ENCODE peak calls at places on chromosomes 11 and 22, in six cellular contexts. C is K562, M is GM12878, G is upper lobe of left lung, Z is Panc1, S is HepG2. J is an unnamed sample. For H3K4me1, the result is how much of the 10 kb centered on the place peaks cover.

GRCh38 chr11:1762537-1763302 is 1.0 kb downstream of the CTSD start:
- ATAC-seq in S (peak), C (peak), M (peak), G (no peak), Z (peak), J (peak)

GRCh38 chr11:65811764-65812475 is 21.8 kb upstream of the SNX32 start:
- ATAC-seq in Z (peak), C (peak), M (peak), S (peak), G (peak), J (no peak)

GRCh38 chr11:17171342-17171741 is 36.4 kb downstream of the PIK3C2A start:
- ATAC-seq in C (no peak), G (peak), S (no peak), Z (no peak), M (no peak), J (peak)

GRCh38 chr11:103903005-103903404 is 133.4 kb upstream of the DDI1 start:
- ATAC-seq in G (no peak), Z (no peak), C (no peak), S (no peak), M (no peak), J (no peak)

GRCh38 chr22:43173976-43174720 is 12.8 kb downstream of the TTLL12 start:
- ATAC-seq in Z (no peak), S (no peak), G (no peak), C (no peak), M (no peak), J (no peak)

GRCh38 chr11:46293616-46294015 is 16.2 kb downstream of the CREB3L1 start:
- ATAC-seq in Z (peak), M (no peak), G (peak), S (no peak), C (no peak), J (no peak)

GRCh38 chr11:22927793-22928192 is 67.5 kb upstream of the CCDC179 start:
- ATAC-seq in M (no peak), C (no peak), S (no peak), Z (no peak), G (no peak), J (no peak)

GRCh38 chr22:40247976-40248375 is 70.3 kb downstream of the TNRC6B start:
- ATAC-seq in Z (no peak), G (no peak), C (no peak), M (no peak), S (no peak), J (no peak)

GRCh38 chr22:31327786-31328544 is 18.2 kb downstream of the PATZ1 start:
- ATAC-seq in S (no peak), G (peak), C (no peak), Z (no peak), M (no peak), J (peak)

GRCh38 chr22:39457546-39458442 is 982 bp downstream of the MGAT3 start:
- ATAC-seq in Z (no peak), M (peak), S (no peak), G (no peak), C (peak), J (peak)

GRCh38 chr11:47099918-47100315 is 76.8 kb downstream of the ARFGAP2 start:
- ATAC-seq in C (no peak), Z (no peak), G (no peak), M (no peak), S (no peak), J (no peak)

DNA sequence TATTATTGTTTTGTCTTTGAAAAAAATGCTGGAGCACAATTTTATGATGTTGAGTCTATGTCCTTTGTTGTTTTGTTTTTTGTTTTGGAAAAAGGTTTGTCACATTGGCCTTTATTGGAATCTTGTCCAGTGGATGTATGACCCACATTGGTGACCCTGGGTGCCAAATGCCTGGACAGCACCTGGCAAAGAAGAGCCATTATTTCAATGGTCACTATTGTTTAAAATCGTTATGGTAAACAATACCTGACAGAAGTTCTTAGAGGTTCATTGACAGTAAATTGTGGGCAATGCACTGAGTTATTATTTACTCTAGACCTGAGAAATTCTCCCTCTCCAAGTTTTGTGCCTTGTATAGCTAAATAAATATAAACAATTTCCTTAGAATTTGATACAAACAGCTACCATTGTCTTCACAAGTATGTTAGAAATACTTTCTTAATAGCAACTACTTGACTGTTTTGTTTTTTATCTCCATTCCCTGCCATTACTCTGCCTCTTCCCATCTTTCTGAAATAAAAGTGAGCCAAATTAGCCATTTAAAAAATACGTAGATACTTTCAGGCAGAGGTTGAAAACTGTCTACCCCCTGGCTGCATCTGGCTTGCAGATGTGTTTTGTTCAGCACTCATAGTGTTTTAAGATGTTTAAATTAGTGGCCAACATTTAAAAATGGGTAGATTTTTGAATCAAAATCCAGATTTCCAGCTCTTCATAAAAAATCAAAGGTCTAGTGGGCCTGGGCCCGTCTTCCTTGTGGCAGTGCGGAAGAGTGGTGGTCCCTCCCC is 39.9 kb downstream of the BMAL1 start:
- ATAC-seq in S (no peak), M (no peak), C (no peak), G (no peak), Z (no peak), J (no peak)
- H3K4me1 ChIP-seq in S (under half), M (under half), C (under half), G (under half), Z (under half), J (under half)

GRCh38 chr22:46065733-46066454 is 84.4 kb upstream of the PPARA start:
- ATAC-seq in G (no peak), M (no peak), S (no peak), C (no peak), Z (no peak), J (no peak)

GRCh38 chr22:46063861-46064235 is 86.5 kb upstream of the PPARA start:
- ATAC-seq in G (no peak), M (no peak), S (no peak), Z (no peak), C (no peak), J (no peak)

GRCh38 chr22:46064966-46065666 is 85.2 kb upstream of the PPARA start:
- ATAC-seq in M (no peak), C (no peak), Z (no peak), S (no peak), G (no peak), J (no peak)

GRCh38 chr22:46062971-46063631 is 86.1 kb upstream of the WNT7B start:
- ATAC-seq in C (no peak), G (no peak), Z (no peak), S (no peak), M (no peak), J (no peak)

DNA sequence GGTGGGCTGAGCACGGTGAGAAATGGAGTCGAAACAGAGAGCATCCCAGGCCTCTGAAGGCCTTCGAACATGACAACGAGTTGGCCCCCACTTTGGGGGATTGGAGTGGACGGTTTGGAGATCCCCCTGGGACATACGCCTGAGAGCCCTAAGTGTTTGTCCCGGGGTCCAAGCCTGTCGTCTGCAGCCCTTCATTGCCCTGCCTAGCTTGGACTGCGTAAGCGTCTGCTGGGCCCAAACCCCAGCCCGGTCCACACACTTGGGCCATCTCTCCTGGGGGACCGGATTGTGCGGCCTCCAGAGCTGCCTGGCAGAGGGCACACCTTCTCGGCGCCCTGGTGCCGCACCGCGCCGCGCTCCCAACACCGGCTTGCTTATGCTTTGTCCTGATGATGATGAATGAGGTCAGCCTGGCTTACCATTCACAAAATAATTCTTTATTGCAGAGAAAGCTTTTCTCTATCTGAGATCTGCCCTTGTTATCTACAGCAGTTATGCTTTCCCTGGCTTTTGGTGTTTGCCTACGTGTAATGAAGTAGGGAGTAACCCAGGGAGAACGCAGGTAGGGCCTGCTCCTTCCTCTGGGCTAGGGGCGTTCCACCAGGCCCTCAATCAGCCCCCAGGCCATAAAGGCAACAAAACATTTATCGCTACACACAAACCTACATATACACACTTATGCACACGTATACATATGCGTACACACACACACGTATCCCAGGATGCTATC is 85.9 kb upstream of the PPARA start:
- ATAC-seq in S (no peak), M (no peak), Z (peak), C (no peak), G (peak), J (peak)
- TF ChIP-seq POLR2AphosphoS5 in S (no peak), M (no peak), Z (no peak), C (no peak), G (no peak), J (no peak)

GRCh38 chr11:6022954-6023353 is 7.6 kb downstream of the OR56A1 start:
- ATAC-seq in G (peak), Z (peak), C (peak), S (peak), M (peak), J (no peak)
- H3K4me1 ChIP-seq in G (under half), Z (under half), C (under half), S (under half), M (under half), J (under half)

DNA sequence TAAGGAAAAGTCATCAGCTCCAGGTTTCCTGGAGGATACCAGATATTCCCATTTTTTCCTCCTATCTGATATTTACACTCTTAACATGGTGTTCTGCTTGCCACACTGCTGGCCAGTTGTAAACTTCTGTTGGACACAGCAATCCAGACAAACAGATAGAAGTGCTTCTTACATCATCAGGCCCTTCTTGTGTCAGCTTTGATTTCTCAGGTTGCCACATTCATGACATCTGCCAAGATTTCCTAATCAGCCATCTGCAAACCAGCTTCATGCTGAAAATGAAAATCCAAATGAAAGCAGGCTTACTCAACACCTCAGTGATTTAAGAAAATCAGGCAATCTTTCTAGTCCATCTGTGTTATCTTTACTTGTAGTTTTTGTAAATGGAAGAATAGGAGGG is 255.8 kb upstream of the POU2AF2 start:
- ATAC-seq in S (no peak), G (peak), C (no peak), Z (no peak), M (no peak), J (peak)
- TF ChIP-seq POLR2AphosphoS5 in S (no peak), G (peak), C (no peak), Z (no peak), M (no peak), J (peak)

GRCh38 chr11:34356576-34356917 is 1.3 kb downstream of the ABTB2 start:
- ATAC-seq in M (no peak), C (no peak), Z (peak), S (peak), G (no peak), J (no peak)
- H3K4me1 ChIP-seq in M (under half), C (under half), Z (under half), S (half or more), G (under half), J (under half)

DNA sequence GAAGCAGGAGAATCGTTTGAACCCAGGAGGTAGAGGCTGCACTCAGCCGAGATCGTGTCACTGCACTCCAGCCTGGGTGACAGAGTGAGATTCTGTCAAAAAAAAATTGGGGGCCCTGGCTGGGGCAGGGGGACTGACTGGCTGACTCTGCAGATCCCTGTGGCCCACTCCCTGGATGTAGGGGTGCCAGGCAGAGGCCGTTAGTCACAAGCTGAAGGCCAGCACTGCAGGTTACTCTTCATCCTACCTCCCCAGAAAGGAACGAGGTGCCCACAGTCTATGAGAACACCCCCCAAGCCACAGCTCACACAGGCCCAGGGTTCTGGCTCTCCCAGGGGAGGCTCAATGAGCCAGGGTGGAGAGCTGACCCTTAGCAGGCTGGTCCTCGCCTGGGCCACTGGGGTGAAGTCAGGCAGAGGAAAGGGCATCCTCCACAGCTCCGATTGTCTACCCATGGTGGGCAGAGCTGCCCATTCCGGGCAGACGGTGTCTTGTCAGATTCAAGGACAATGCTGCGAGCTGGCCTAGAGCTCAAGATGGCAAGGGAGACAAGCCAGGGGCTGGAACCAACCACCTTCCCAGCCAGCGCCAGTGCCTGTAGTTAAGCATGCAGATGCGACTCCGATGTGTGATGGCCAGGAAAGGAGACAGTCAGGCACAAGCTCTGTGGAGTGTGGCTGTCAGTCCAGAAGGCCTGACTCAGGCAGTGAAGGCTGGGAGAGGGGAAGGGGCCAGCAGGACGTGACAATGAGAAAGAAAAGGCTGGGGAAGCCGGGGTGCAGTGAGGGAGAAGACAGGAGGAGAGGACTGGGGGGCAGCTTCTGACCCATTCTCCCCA is 12.4 kb downstream of the C11orf24 start:
- ATAC-seq in G (no peak), M (no peak), C (no peak), Z (peak), S (no peak), J (no peak)
- TF ChIP-seq POLR2AphosphoS5 in G (no peak), M (no peak), C (no peak), Z (no peak), S (no peak), J (no peak)

DNA sequence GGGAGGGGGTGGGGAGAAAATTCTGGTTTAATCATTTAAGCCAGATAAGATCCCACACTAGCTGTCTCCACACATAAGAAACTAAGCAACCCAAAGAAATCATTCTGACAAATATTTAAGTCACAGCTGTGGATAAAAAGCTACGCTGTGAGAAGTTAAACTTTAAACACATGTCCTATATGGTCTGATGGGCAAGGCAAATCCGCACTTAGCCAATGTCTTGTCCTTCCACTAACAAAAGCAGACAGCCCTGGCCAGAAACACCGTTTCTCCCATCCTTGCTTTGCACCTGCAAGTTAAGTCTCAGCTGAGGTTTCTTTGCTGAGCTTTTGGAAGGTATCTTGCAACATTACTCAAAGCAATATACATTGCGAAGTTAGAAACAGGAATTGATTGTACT is 68.0 kb downstream of the ETS1 start:
- ATAC-seq in M (peak), Z (no peak), C (no peak), G (no peak), S (no peak), J (no peak)
- H3K4me1 ChIP-seq in M (under half), Z (half or more), C (under half), G (under half), S (under half), J (under half)

GRCh38 chr11:9760180-9760550 is 96.3 kb downstream of the SWAP70 start:
- ATAC-seq in M (no peak), S (no peak), C (no peak), G (peak), Z (no peak), J (peak)
- TF ChIP-seq POLR2AphosphoS5 in M (no peak), S (no peak), C (no peak), G (no peak), Z (no peak), J (peak)

GRCh38 chr22:50302564-50302963 is 4.9 kb downstream of the PLXNB2 start:
- ATAC-seq in Z (no peak), G (no peak), C (no peak), S (no peak), M (no peak), J (no peak)

GRCh38 chr22:50305393-50305657 is 2.1 kb downstream of the PLXNB2 start:
- ATAC-seq in S (no peak), Z (no peak), M (no peak), G (no peak), C (no peak), J (no peak)

GRCh38 chr22:50303515-50303847 is 4.0 kb downstream of the PLXNB2 start:
- ATAC-seq in C (no peak), G (no peak), Z (no peak), S (no peak), M (no peak), J (no peak)

GRCh38 chr22:50304528-50305392 is 2.7 kb downstream of the PLXNB2 start:
- ATAC-seq in M (peak), Z (no peak), C (peak), G (peak), S (no peak), J (no peak)

DNA sequence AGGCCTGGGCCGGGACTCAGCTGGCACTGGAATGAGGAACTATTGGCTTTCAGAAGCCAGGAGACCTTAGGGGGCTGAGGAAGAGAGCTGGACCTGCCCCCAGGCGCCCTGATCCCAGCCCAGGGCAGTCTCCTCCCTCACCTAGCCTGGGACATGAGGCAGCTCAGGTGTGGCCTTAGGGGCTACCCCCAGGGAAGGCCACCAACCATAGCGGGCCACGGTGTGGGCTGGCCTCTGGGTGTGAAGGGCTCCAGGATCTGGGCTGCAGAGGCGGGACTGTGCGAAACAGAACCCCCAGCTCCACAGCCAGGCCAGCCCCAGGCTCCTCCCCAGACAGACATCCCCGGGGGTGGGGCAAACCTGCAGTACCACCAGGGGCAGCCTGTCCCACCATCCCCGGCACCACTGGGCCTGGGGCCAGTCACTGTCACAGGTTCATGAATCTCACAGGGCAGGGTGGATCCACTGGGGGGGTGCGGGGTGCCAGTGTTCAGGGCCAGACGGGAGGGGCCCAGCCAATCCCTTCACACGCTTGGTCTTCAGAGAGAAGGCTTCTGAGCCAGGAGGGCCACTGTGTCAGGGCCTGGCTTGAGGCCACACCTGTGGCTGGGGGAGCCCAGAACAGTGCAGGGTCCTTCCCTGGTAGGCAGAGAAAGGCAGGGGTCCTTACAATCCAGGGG is 3.5 kb downstream of the PLXNB2 start:
- ATAC-seq in S (peak), G (peak), Z (no peak), M (peak), C (peak), J (peak)
- H3K4me1 ChIP-seq in S (half or more), G (half or more), Z (half or more), M (half or more), C (half or more), J (half or more)